ENCODE peak calls at places on chromosome X, in seven cellular contexts. Q is cardiac muscle cell, E is pancreas, J is mammary epithelial cell, L is PC-3, P is astrocyte of the cerebellum, D is left ventricle myocardium inferior. C is an unnamed sample.

GRCh38 chrX:102858826-102859627 is 78.0 kb upstream of the RAB40AL start:
- DNase-seq in Q (no peak), D (no peak), J (no peak), E (no peak), P (no peak), L (peak), C (no peak)

GRCh38 chrX:130826249-130826648 is 76.8 kb downstream of the ENOX2 start:
- DNase-seq in E (no peak), L (no peak), P (no peak), D (no peak), Q (no peak), J (no peak), C (no peak)

GRCh38 chrX:52082578-52082977 is 13.6 kb upstream of the MAGED4B start:
- DNase-seq in J (peak), Q (peak), E (no peak), L (peak), P (peak), D (no peak), C (peak)

GRCh38 chrX:10725071-10725470 is 104.7 kb upstream of the MID1 start:
- DNase-seq in E (no peak), J (no peak), Q (no peak), D (no peak), L (peak), P (no peak), C (no peak)

GRCh38 chrX:145213504-145213903 is 33.8 kb upstream of the SPANXN1 start:
- DNase-seq in J (peak), D (no peak), P (no peak), E (no peak), L (peak), Q (no peak), C (peak)

GRCh38 chrX:110284159-110284558 is 33.7 kb downstream of the AMMECR1 start:
- DNase-seq in E (no peak), L (peak), P (peak), D (no peak), J (peak), Q (peak), C (peak)

GRCh38 chrX:47862680-47863079 is 26.0 kb downstream of the ZNF81 start:
- DNase-seq in L (no peak), Q (no peak), E (no peak), D (no peak), P (no peak), J (no peak), C (no peak)

GRCh38 chrX:11381464-11381863 is 88.3 kb downstream of the AMELX start:
- DNase-seq in E (no peak), P (peak), J (peak), Q (peak), D (no peak), L (peak), C (peak)

GRCh38 chrX:13029831-13030771 is 14.3 kb downstream of the FAM9C start:
- DNase-seq in J (no peak), L (peak), D (no peak), P (no peak), E (no peak), Q (no peak), C (no peak)

GRCh38 chrX:72644946-72645345 is 69.2 kb downstream of the PHKA1 start:
- DNase-seq in D (no peak), L (no peak), Q (no peak), P (no peak), E (no peak), J (peak), C (no peak)

GRCh38 chrX:130079824-130080406 is 30.4 kb downstream of the ELF4 start:
- DNase-seq in J (peak), Q (peak), E (no peak), P (peak), L (peak), D (no peak), C (peak)

GRCh38 chrX:4841216-4841745 is 1127.8 kb upstream of the PRKX start:
- DNase-seq in D (no peak), P (no peak), E (no peak), J (peak), Q (no peak), L (peak), C (no peak)

GRCh38 chrX:50458483-50458882 is 12.1 kb downstream of the DGKK start:
- DNase-seq in D (no peak), J (no peak), P (no peak), E (no peak), Q (no peak), L (no peak), C (no peak)

GRCh38 chrX:14039344-14039743 is 9.7 kb upstream of the GEMIN8 start:
- DNase-seq in P (no peak), Q (peak), D (no peak), E (peak), J (peak), L (peak), C (peak)

GRCh38 chrX:65997978-65998717 is 41.7 kb downstream of the VSIG4 start:
- DNase-seq in P (no peak), J (no peak), Q (no peak), D (no peak), E (no peak), L (no peak), C (no peak)

GRCh38 chrX:148380614-148381561 is 119.5 kb upstream of the AFF2 start:
- DNase-seq in Q (no peak), L (no peak), E (no peak), D (no peak), J (peak), P (no peak), C (no peak)

GRCh38 chrX:63664083-63664482 is 120.9 kb downstream of the ARHGEF9 start:
- DNase-seq in J (no peak), D (no peak), P (no peak), L (no peak), E (no peak), Q (no peak), C (peak)

GRCh38 chrX:125131146-125131545 is 188.5 kb upstream of the TEX13C start:
- DNase-seq in L (peak), E (no peak), J (peak), P (no peak), D (no peak), Q (no peak), C (no peak)

GRCh38 chrX:2608638-2609430 is 82.3 kb upstream of the CD99 start:
- DNase-seq in Q (peak), L (peak), E (peak), J (peak), D (peak), P (peak), C (peak)

GRCh38 chrX:122572461-122572860 is 611.6 kb upstream of the GRIA3 start:
- DNase-seq in L (peak), P (peak), D (no peak), J (peak), E (no peak), Q (no peak), C (peak)

GRCh38 chrX:115364625-115365024 is 75.1 kb downstream of the LUZP4 start:
- DNase-seq in J (no peak), L (no peak), D (no peak), P (no peak), Q (no peak), E (no peak), C (no peak)

GRCh38 chrX:115366535-115366934 is 77.0 kb downstream of the LUZP4 start:
- DNase-seq in L (no peak), J (no peak), E (no peak), P (no peak), Q (no peak), D (no peak), C (no peak)

GRCh38 chrX:115360220-115360781 is 70.8 kb downstream of the LUZP4 start:
- DNase-seq in J (no peak), D (no peak), L (no peak), P (no peak), Q (peak), E (no peak), C (peak)

GRCh38 chrX:115367455-115367854 is 77.9 kb downstream of the LUZP4 start:
- DNase-seq in Q (peak), E (no peak), L (no peak), P (no peak), J (peak), D (no peak), C (peak)

GRCh38 chrX:115362334-115363095 is 73.0 kb downstream of the LUZP4 start:
- DNase-seq in D (no peak), J (peak), L (no peak), Q (peak), E (no peak), P (peak), C (peak)
- TF ChIP-seq CTCF in D (no peak), J (no peak), L (no peak), Q (peak), E (no peak), P (peak), C (no peak)

GRCh38 chrX:115018040-115018647 is 728 bp upstream of the IL13RA2 start:
- DNase-seq in E (no peak), D (no peak), J (no peak), Q (no peak), P (no peak), L (no peak), C (peak)
- H3K4me3 ChIP-seq in E (no peak), D (no peak), J (no peak), Q (no peak), P (no peak), L (no peak), C (no peak)

DNA sequence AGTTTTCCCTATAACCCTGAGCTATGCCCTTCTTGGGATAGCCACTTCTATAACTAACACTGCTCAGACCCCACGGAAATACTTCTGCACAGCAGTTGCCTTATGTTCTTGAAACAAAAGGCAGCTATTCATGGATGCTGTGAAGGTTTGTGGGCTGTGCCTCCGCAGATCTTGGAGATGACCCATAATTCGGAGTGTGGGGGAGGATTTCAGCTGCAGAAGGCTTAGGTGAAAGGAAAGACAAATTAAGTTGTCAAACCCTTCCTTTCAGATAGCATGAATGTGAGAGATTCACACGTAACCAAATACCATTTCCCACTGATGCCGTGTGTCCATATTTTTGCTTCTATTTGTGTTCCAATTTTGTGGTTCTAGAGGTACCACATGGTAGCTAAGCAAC is 38.1 kb upstream of the NYX start:
- DNase-seq in D (no peak), P (no peak), Q (peak), J (no peak), E (no peak), L (no peak), C (no peak)
- TF ChIP-seq CTCF in D (no peak), P (no peak), Q (no peak), J (no peak), E (no peak), L (no peak), C (no peak)

GRCh38 chrX:40154853-40155616 is 57.3 kb upstream of the BCOR start:
- DNase-seq in E (peak), D (peak), J (no peak), L (peak), Q (peak), P (no peak), C (peak)
- H3K4me3 ChIP-seq in E (peak), D (peak), J (peak), L (peak), Q (peak), P (peak), C (peak)

GRCh38 chrX:153968754-153969124 is 2.9 kb downstream of the HCFC1 start:
- DNase-seq in E (no peak), P (no peak), Q (no peak), J (no peak), D (no peak), L (peak), C (no peak)

GRCh38 chrX:153969904-153970397 is 1.7 kb downstream of the HCFC1 start:
- DNase-seq in L (peak), Q (no peak), D (no peak), E (no peak), P (no peak), J (peak), C (peak)

GRCh38 chrX:153970398-153971123 is 1.1 kb downstream of the HCFC1 start:
- DNase-seq in D (no peak), J (peak), P (peak), E (peak), Q (peak), L (peak), C (peak)

GRCh38 chrX:153968255-153968654 is 3.4 kb downstream of the HCFC1 start:
- DNase-seq in D (no peak), P (no peak), Q (no peak), L (no peak), E (no peak), J (no peak), C (no peak)

GRCh38 chrX:153969125-153969903 is 2.3 kb downstream of the HCFC1 start:
- DNase-seq in D (no peak), J (no peak), P (no peak), E (no peak), Q (peak), L (no peak), C (no peak)
- TF ChIP-seq CTCF in D (no peak), J (no peak), P (no peak), E (no peak), Q (no peak), L (no peak), C (no peak)

GRCh38 chrX:48890934-48891401 is 6.6 kb downstream of the TIMM17B start:
- DNase-seq in Q (no peak), P (no peak), D (peak), E (no peak), L (no peak), J (no peak), C (no peak)
- H3K4me3 ChIP-seq in Q (peak), P (peak), D (peak), E (peak), L (peak), J (peak), C (peak)

DNA sequence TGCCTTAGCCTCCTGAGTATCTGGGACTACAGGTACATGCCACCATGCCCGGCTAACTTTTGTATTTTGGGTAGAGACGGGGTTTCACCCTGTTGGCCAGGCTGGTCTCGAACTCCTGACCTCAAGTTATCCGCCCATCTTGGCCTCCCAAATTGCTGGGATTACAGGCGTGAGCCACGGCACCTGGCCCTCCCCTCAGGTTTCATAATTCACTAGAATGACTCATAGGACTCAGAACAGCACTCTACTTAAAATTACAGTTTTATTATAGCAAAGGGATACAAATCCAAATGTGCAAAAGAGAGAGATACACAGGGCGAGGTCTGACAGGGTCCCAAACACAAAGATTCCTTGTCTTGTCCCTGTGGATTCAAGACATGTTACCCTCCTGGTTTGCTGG is 5.0 kb downstream of the YIPF6 start:
- DNase-seq in P (no peak), J (peak), Q (no peak), E (no peak), D (no peak), L (peak), C (peak)
- TF ChIP-seq CTCF in P (no peak), J (no peak), Q (no peak), E (no peak), D (no peak), L (no peak), C (no peak)

GRCh38 chrX:101029665-101030064 is 22.2 kb downstream of the TRMT2B start:
- DNase-seq in Q (no peak), P (no peak), J (no peak), L (no peak), E (no peak), D (no peak), C (no peak)

GRCh38 chrX:101028562-101028961 is 23.3 kb downstream of the TRMT2B start:
- DNase-seq in Q (no peak), D (no peak), P (no peak), E (no peak), L (no peak), J (no peak), C (no peak)

GRCh38 chrX:101022020-101022419 is 29.9 kb downstream of the TRMT2B start:
- DNase-seq in Q (no peak), D (no peak), E (no peak), L (no peak), J (peak), P (no peak), C (no peak)

GRCh38 chrX:101025126-101025525 is 26.8 kb downstream of the TRMT2B start:
- DNase-seq in L (peak), E (no peak), Q (no peak), J (no peak), D (no peak), P (no peak), C (peak)
- H3K4me3 ChIP-seq in L (no peak), E (no peak), Q (no peak), J (no peak), D (no peak), P (no peak), C (no peak)

GRCh38 chrX:45553417-45553816 is 352.7 kb upstream of the DIPK2B start:
- DNase-seq in J (no peak), D (no peak), L (no peak), Q (no peak), P (no peak), E (no peak), C (no peak)

DNA sequence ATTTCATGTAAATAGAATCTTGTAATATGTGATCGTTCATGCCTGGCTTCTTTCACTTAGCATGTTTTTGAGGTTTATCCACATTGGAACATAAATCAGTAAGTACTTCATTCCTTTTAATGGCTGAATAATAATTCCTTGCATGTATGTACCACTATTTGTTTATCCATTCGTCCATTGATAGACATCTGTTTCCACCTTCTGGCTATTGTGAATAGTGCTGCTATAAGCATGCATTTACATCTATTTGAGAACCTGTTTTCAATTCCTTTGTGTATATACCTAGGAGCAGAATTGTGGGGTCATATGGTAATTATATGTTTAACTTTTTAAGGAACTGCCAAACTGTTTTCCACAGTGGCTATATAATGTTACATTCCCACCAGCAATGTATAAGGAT is 356.7 kb upstream of the DIPK2B start:
- DNase-seq in L (peak), D (no peak), J (peak), Q (peak), P (no peak), E (no peak), C (peak)
- TF ChIP-seq CTCF in L (peak), D (peak), J (peak), Q (peak), P (no peak), E (no peak), C (no peak)

DNA sequence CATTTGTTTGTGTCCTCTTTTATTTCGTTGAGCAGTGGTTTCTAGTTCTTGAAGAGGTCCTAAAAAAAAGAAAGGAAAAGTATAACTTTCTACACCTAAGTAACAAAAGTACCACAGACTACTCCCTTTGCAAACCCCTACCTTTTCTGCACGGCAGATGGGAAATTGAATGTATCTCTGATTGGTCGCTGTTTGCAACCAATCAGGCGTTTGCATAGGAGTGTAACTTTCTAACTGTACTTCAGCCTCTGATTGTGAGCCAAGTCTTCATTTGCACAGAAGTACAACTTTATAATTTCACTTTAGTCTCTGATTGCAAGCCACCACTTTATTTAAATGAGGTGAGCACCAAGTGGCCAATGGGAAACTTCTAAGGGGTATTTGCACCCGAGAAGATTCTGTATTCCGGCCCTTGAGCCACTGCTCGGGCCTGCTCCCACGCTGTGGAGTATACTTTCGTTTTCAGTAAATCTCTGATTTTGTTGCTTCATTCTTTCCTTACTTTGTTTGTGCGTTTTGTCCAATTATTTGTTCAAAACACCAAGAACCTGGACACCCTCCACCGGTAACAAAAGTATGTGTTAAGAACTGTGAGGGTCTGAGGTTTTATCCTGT is 40.3 kb upstream of the FHL1 start:
- DNase-seq in D (no peak), J (no peak), E (no peak), L (no peak), P (no peak), Q (no peak), C (no peak)
- H3K4me3 ChIP-seq in D (no peak), J (no peak), E (no peak), L (no peak), P (no peak), Q (no peak), C (no peak)

C was measured in fibroblast of mammary gland.